ENCODE peak calls at places on chromosomes 12 and 14, in ten cellular contexts. P, F, U, S, B, D, Y, L, O and M are unnamed samples.

GRCh38 chr14:105908481-105908911 is 382.1 kb downstream of the TMEM121 start:
- DNase-seq in P (no peak), F (peak), U (no peak), S (no peak), B (no peak), D (peak), Y (no peak), L (no peak), O (no peak), M (no peak)

GRCh38 chr12:79300199-79300568 is 390.6 kb downstream of the PAWR start:
- DNase-seq in P (peak), F (no peak), U (no peak), S (no peak), B (peak), D (no peak), Y (no peak), L (no peak), O (no peak), M (no peak)

GRCh38 chr12:12210983-12211382 is 55.9 kb downstream of the LRP6 start:
- DNase-seq in P (no peak), F (no peak), U (no peak), S (no peak), B (no peak), D (peak), Y (no peak), L (no peak), O (peak), M (no peak)

GRCh38 chr12:3275171-3276041 is 198.2 kb downstream of the TSPAN9 start:
- DNase-seq in P (peak), F (peak), U (peak), S (peak), B (peak), D (peak), Y (peak), L (peak), O (peak), M (peak)

GRCh38 chr14:101721951-101722661 is 39.4 kb upstream of the PPP2R5C start:
- DNase-seq in P (peak), F (no peak), U (no peak), S (peak), B (no peak), D (peak), Y (peak), L (no peak), O (peak), M (no peak)

GRCh38 chr12:117514016-117514415 is 152.6 kb upstream of the NOS1 start:
- DNase-seq in P (no peak), F (no peak), U (no peak), S (no peak), B (no peak), D (no peak), Y (no peak), L (no peak), O (no peak), M (peak)

GRCh38 chr14:52862652-52863338 is 71.4 kb upstream of the GNPNAT1 start:
- DNase-seq in P (peak), F (no peak), U (no peak), S (no peak), B (peak), D (no peak), Y (no peak), L (no peak), O (no peak), M (no peak)

GRCh38 chr12:27060740-27061139 is 21.6 kb downstream of the C12orf71 start:
- DNase-seq in P (peak), F (no peak), U (no peak), S (no peak), B (no peak), D (no peak), Y (no peak), L (no peak), O (no peak), M (no peak)

GRCh38 chr12:42447371-42447786 is 121.4 kb downstream of the PPHLN1 start:
- DNase-seq in P (peak), F (no peak), U (no peak), S (no peak), B (no peak), D (no peak), Y (no peak), L (no peak), O (no peak), M (no peak)

GRCh38 chr12:101696477-101697196 is 803 bp upstream of the CHPT1 start:
- DNase-seq in P (peak), F (no peak), U (peak), S (peak), B (no peak), D (peak), Y (no peak), L (peak), O (no peak), M (no peak)

GRCh38 chr14:103334644-103335603 is 887 bp downstream of the EIF5 start:
- DNase-seq in P (peak), F (peak), U (peak), S (peak), B (peak), D (peak), Y (peak), L (peak), O (peak), M (peak)

GRCh38 chr14:103101257-103101963 is 6.9 kb downstream of the EXOC3L4 start:
- DNase-seq in P (no peak), F (no peak), U (no peak), S (no peak), B (no peak), D (no peak), Y (no peak), L (no peak), O (no peak), M (no peak)

GRCh38 chr14:64720190-64720589 is 16.0 kb downstream of the PLEKHG3 start:
- DNase-seq in P (peak), F (no peak), U (no peak), S (no peak), B (peak), D (peak), Y (no peak), L (peak), O (no peak), M (no peak)

GRCh38 chr12:108136697-108137096 is 7.6 kb downstream of the WSCD2 start:
- DNase-seq in P (no peak), F (no peak), U (no peak), S (no peak), B (no peak), D (no peak), Y (no peak), L (no peak), O (no peak), M (no peak)